ENCODE peak calls at places on chromosomes 13 and 19, in nine cellular contexts. M is astrocyte, H is bronchial epithelial cell, R is heart left ventricle, N is astrocyte of the cerebellum, V is neural progenitor cell, B is GM06990, I is AG04450, P is cardiac fibroblast. U is an unnamed sample.

GRCh38 chr13:21055016-21055415 is 6.4 kb downstream of the LATS2 start:
- DNase-seq in M (no peak), I (no peak), V (no peak), H (no peak), B (no peak), R (no peak), N (no peak), P (peak; percentile 47), U (no peak)

GRCh38 chr13:99981115-99982020 is at the start of gene ZIC2:
- DNase-seq in M (peak; percentile 30), N (peak; percentile 85), P (no peak), H (no peak), B (peak; percentile 49), V (peak; percentile 96), R (no peak), I (no peak), U (peak; percentile 48)

GRCh38 chr13:57409121-57409520 is 222.4 kb upstream of the PCDH17 start:
- DNase-seq in V (peak; percentile 38), B (no peak), P (no peak), I (no peak), M (no peak), H (no peak), N (no peak), R (no peak), U (no peak)

GRCh38 chr19:45598267-45599011 is 3.6 kb downstream of the GPR4 start:
- DNase-seq in V (no peak), I (no peak), H (no peak), B (no peak), M (no peak), R (peak; percentile 58), P (no peak), N (no peak), U (no peak)

GRCh38 chr13:25171170-25171516 is 945 bp downstream of the AMER2 start:
- DNase-seq in I (no peak), V (no peak), B (no peak), M (no peak), P (no peak), N (no peak), R (no peak), H (no peak), U (no peak)

GRCh38 chr13:22252281-22252830 is 581.5 kb downstream of the FGF9 start:
- DNase-seq in V (no peak), N (no peak), I (no peak), P (no peak), H (no peak), R (no peak), M (no peak), B (no peak), U (no peak)

GRCh38 chr13:113900646-113901045 is 36.8 kb upstream of the GAS6 start:
- DNase-seq in V (no peak), N (no peak), R (no peak), P (no peak), I (no peak), M (no peak), H (no peak), B (no peak), U (no peak)

GRCh38 chr13:100443278-100443997 is 145.2 kb downstream of the GGACT start:
- DNase-seq in I (no peak), N (no peak), V (no peak), B (no peak), M (no peak), R (no peak), P (no peak), H (no peak), U (no peak)

GRCh38 chr19:38831142-38831605 is 420 bp downstream of the ECH1 start:
- DNase-seq in B (no peak), R (peak; percentile 56), V (peak; percentile 56), P (peak; percentile 92), H (peak; percentile 88), I (peak; percentile 82), N (peak; percentile 83), M (peak; percentile 96), U (peak; percentile 85)

GRCh38 chr13:102286326-102286725 is 115.5 kb downstream of the FGF14 start:
- DNase-seq in R (no peak), P (peak; percentile 97), M (peak; percentile 92), H (peak; percentile 100), V (no peak), B (no peak), N (peak; percentile 59), I (peak; percentile 74), U (no peak)

GRCh38 chr13:40983269-40983668 is 35.8 kb downstream of the ELF1 start:
- DNase-seq in V (no peak), N (no peak), R (no peak), M (peak; percentile 17), I (no peak), B (no peak), H (peak; percentile 58), P (peak; percentile 57), U (no peak)

GRCh38 chr13:66546534-66547379 is 683.4 kb downstream of the PCDH9 start:
- DNase-seq in M (peak; percentile 45), R (no peak), I (peak; percentile 20), H (peak; percentile 27), N (no peak), V (no peak), B (no peak), P (peak; percentile 48), U (no peak)

GRCh38 chr19:2015611-2015950 is at the start of gene BTBD2:
- DNase-seq in V (no peak), M (peak; percentile 80), N (peak; percentile 46), B (no peak), I (peak; percentile 73), R (peak; percentile 82), P (peak; percentile 77), H (peak; percentile 23), U (peak; percentile 82)

GRCh38 chr13:41639955-41640780 is 182.8 kb downstream of the RGCC start:
- DNase-seq in B (no peak), N (no peak), I (no peak), R (peak; percentile 37), M (no peak), H (no peak), P (peak; percentile 69), V (no peak), U (no peak)

GRCh38 chr13:99382428-99383133 is 75.4 kb upstream of the GPR183 start:
- DNase-seq in B (no peak), M (no peak), P (no peak), N (no peak), H (peak; percentile 10), R (no peak), V (no peak), I (no peak), U (no peak)

GRCh38 chr19:45153339-45154063 is 7.3 kb downstream of the NKPD1 start:
- DNase-seq in N (no peak), V (peak; percentile 85), P (peak; percentile 34), R (peak; percentile 47), I (no peak), M (peak; percentile 29), B (no peak), H (no peak), U (peak; percentile 29)

GRCh38 chr19:17292301-17293074 is 10.7 kb downstream of the ABHD8 start:
- DNase-seq in N (peak; percentile 70), R (peak; percentile 74), M (peak; percentile 67), H (peak; percentile 81), I (peak; percentile 59), P (peak; percentile 92), V (peak; percentile 92), B (peak; percentile 82), U (peak; percentile 90)

GRCh38 chr13:110610955-110611595 is 4.3 kb upstream of the NAXD start:
- DNase-seq in P (no peak), V (no peak), M (peak; percentile 31), N (no peak), R (no peak), B (peak; percentile 58), I (no peak), H (no peak), U (peak; percentile 87)

GRCh38 chr13:27446986-27447583 is 3.3 kb downstream of the MTIF3 start:
- DNase-seq in H (no peak), N (no peak), R (no peak), V (no peak), P (no peak), M (no peak), I (no peak), B (no peak), U (peak; percentile 40)

GRCh38 chr13:46553886-46554855 is 1.2 kb downstream of the LRCH1 start:
- DNase-seq in R (peak; percentile 78), V (peak; percentile 78), I (no peak), B (peak; percentile 86), P (peak; percentile 88), M (peak; percentile 85), H (peak; percentile 93), N (peak; percentile 57), U (peak; percentile 87)

GRCh38 chr19:42370068-42370520 is 20.0 kb downstream of the CNFN start:
- DNase-seq in V (peak; percentile 45), B (no peak), H (no peak), R (no peak), M (no peak), P (no peak), I (no peak), N (no peak), U (no peak)
- H3K4me3 ChIP-seq in V (no peak overlapping the region), B (no peak overlapping the region), H (no peak overlapping the region), R (no peak overlapping the region), M (no peak overlapping the region), P (no peak overlapping the region), I (no peak overlapping the region), N (no peak overlapping the region), U (no peak overlapping the region)

DNA sequence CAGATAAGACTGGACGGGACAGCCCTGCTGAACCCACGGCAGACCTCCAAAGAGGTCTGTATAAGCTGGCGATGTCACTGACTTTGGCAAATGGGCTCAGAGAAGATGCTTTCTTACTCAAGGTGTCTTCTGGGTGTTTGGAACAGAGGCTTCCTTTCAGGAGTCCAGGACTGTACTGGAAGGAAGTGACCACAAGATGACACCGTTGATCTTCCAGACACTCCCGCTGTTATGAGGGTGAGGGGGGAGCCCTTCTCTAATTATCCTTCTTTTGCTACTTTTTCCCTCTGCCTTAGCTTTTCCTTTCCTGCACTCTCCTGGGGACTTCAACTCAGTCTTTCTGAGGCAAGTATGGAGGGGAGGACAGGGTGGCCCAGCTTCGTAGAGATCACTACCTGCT is 65.2 kb upstream of the ZNF599 start:
- DNase-seq in I (no peak), P (peak; percentile 14), M (no peak), N (no peak), H (peak; percentile 29), B (no peak), V (peak; percentile 49), R (no peak), U (no peak)
- TF ChIP-seq CTCF in I (no peak), P (no peak), M (no peak), N (no peak), H (peak; percentile 54), B (no peak), V (no peak), R (peak; percentile 33), U (no peak)

GRCh38 chr19:20357921-20358320 is 190.9 kb downstream of the ZNF486 start:
- DNase-seq in V (no peak), N (no peak), I (no peak), B (no peak), R (no peak), P (no peak), M (no peak), H (no peak), U (no peak)

GRCh38 chr19:20365146-20365545 is 198.1 kb downstream of the ZNF486 start:
- DNase-seq in I (no peak), B (no peak), N (no peak), V (no peak), R (no peak), H (no peak), P (no peak), M (no peak), U (no peak)

GRCh38 chr19:20359933-20360720 is 193.1 kb downstream of the ZNF486 start:
- DNase-seq in P (no peak), I (no peak), V (peak; percentile 47), N (no peak), H (peak; percentile 19), M (no peak), R (no peak), B (no peak), U (no peak)
- H3K4me3 ChIP-seq in P (no peak overlapping the region), I (no peak overlapping the region), V (no peak overlapping the region), N (no peak overlapping the region), H (no peak overlapping the region), M (no peak overlapping the region), R (no peak overlapping the region), B (no peak overlapping the region), U (no peak overlapping the region)

GRCh38 chr13:28451482-28452217 is 43.3 kb downstream of the FLT1 start:
- DNase-seq in B (no peak), I (no peak), R (no peak), H (no peak), N (no peak), M (no peak), P (no peak), V (peak; percentile 19), U (no peak)
- TF ChIP-seq CTCF in B (no peak), I (no peak), R (no peak), H (no peak), N (no peak), M (no peak), P (no peak), V (no peak), U (no peak)

U was measured in GM12865.